ENCODE peak calls at places on chromosomes 11 and 22, in ten cellular contexts. E is A549, Z is HFF-Myc, P is astrocyte, M is cardiac muscle cell, I is lower lobe of right lung, L is Peyer's patch, U is psoas muscle, W is SK-N-SH, F is AG04450. T is an unnamed sample.
A peak's percentile ranks its signal among the peaks of the same experiment; 100 is the strongest.

GRCh38 chr22:45067731-45068130 is 57.9 kb upstream of the PHF21B start:
- DNase-seq in E (no peak), Z (no peak), P (peak; percentile 6), M (no peak), I (no peak), L (no peak), U (no peak), W (no peak), F (no peak), T (no peak)

GRCh38 chr11:118610220-118610772 is 2.9 kb downstream of the PHLDB1 start:
- DNase-seq in E (no peak), Z (no peak), P (no peak), M (no peak), I (no peak), L (peak; percentile 56), U (no peak), W (no peak), F (no peak), T (peak; percentile 75)

GRCh38 chr11:119320593-119321524 is 3.9 kb upstream of the MCAM start:
- DNase-seq in E (no peak), Z (no peak), P (peak; percentile 48), M (peak; percentile 65), I (peak; percentile 64), L (peak; percentile 68), U (peak; percentile 70), W (no peak), F (no peak), T (peak; percentile 92)

GRCh38 chr11:34680918-34681554 is 60.1 kb downstream of the EHF start:
- DNase-seq in E (peak; percentile 71), Z (peak; percentile 53), P (peak; percentile 33), M (no peak), I (no peak), L (no peak), U (no peak), W (no peak), F (peak; percentile 4), T (no peak)

GRCh38 chr11:45625611-45626010 is 39.8 kb downstream of the CHST1 start:
- DNase-seq in E (no peak), Z (no peak), P (no peak), M (no peak), I (no peak), L (no peak), U (no peak), W (no peak), F (no peak), T (no peak)

GRCh38 chr11:47991266-47991830 is 11.0 kb downstream of the PTPRJ start:
- DNase-seq in E (no peak), Z (no peak), P (peak; percentile 56), M (peak; percentile 85), I (peak; percentile 55), L (no peak), U (peak; percentile 69), W (no peak), F (no peak), T (peak; percentile 41)

GRCh38 chr22:44102121-44102520 is 78.0 kb downstream of the PARVB start:
- DNase-seq in E (no peak), Z (no peak), P (no peak), M (no peak), I (no peak), L (no peak), U (peak; percentile 8), W (no peak), F (no peak), T (no peak)

GRCh38 chr11:19493446-19493845 is 219.2 kb upstream of the NAV2 start:
- DNase-seq in E (no peak), Z (no peak), P (no peak), M (no peak), I (no peak), L (no peak), U (no peak), W (no peak), F (no peak), T (no peak)

DNA sequence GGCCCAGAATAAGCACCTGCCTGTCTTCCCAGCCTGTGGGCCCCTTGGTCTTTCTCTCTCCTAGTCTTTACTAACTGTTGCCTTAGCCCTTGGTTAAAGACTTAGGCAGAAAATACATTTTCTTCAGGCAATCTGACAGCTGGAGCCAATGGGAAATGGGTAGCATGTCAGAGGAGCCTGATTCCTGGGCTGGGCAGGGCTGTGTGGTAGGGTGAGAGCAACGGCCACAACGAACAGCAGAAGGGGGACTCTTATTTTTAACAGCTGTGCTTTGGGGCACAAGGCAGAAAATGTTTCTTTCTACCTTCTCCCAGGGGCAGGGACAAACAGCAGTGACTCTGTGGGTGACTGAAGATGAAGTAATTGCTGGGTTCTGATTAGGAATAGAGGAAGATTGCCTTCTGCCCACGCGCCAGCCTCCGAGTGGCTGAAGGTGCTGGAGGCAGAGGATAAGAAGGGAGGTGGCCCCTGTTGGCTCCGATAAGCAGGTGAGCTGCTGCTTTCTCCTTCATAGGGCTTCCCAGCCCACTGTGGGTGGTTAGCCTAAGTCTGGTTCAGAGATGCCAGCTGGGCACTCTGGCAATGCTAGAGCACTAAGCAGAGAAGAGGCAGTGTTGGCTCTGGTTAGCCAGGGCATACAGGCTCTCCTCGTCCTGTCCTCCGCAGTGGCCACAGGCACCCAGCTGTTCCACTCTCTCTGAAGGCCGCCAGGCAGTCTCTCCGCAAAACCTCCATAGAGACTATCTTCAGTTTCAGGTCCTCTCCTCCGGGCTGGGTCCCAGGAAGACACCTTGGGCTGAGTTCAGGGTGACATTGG is 1.5 kb downstream of the YPEL4 start:
- DNase-seq in E (no peak), Z (no peak), P (no peak), M (peak; percentile 26), I (peak; percentile 65), L (no peak), U (no peak), W (peak; percentile 47), F (no peak), T (peak; percentile 40)
- H3K4me3 ChIP-seq in E (no peak overlapping the region), Z (peak overlapping the region; percentile 32), P (no peak overlapping the region), M (peak overlapping the region; percentile 3), I (peak overlapping the region; percentile 54), L (no peak overlapping the region), U (no peak overlapping the region), W (no peak overlapping the region), F (peak overlapping the region; percentile 69), T (peak overlapping the region; percentile 54)

GRCh38 chr11:123407996-123408597 is 22.0 kb upstream of the GRAMD1B start:
- DNase-seq in E (no peak), Z (no peak), P (no peak), M (no peak), I (no peak), L (no peak), U (no peak), W (no peak), F (no peak), T (no peak)

GRCh38 chr11:123404626-123405025 is 25.4 kb upstream of the GRAMD1B start:
- DNase-seq in E (no peak), Z (no peak), P (no peak), M (peak; percentile 35), I (no peak), L (no peak), U (no peak), W (no peak), F (no peak), T (no peak)

GRCh38 chr11:123407124-123407995 is 22.7 kb upstream of the GRAMD1B start:
- DNase-seq in E (peak; percentile 51), Z (peak; percentile 35), P (peak; percentile 47), M (peak; percentile 88), I (no peak), L (peak; percentile 62), U (peak; percentile 59), W (peak; percentile 57), F (peak; percentile 29), T (peak; percentile 69)

GRCh38 chr11:123405123-123405592 is 24.9 kb upstream of the GRAMD1B start:
- DNase-seq in E (no peak), Z (no peak), P (no peak), M (peak; percentile 96), I (no peak), L (no peak), U (no peak), W (no peak), F (no peak), T (peak; percentile 36)

GRCh38 chr11:123406441-123407123 is 23.5 kb upstream of the GRAMD1B start:
- DNase-seq in E (no peak), Z (no peak), P (no peak), M (no peak), I (no peak), L (no peak), U (no peak), W (no peak), F (no peak), T (no peak)
- H3K4me3 ChIP-seq in E (no peak overlapping the region), Z (no peak overlapping the region), P (no peak overlapping the region), M (peak overlapping the region; percentile 10), I (no peak overlapping the region), L (no peak overlapping the region), U (no peak overlapping the region), W (no peak overlapping the region), F (no peak overlapping the region), T (no peak overlapping the region)

GRCh38 chr11:66411323-66411722 is 9.5 kb upstream of the NPAS4 start:
- DNase-seq in E (no peak), Z (no peak), P (no peak), M (no peak), I (no peak), L (no peak), U (no peak), W (no peak), F (no peak), T (no peak)

GRCh38 chr11:66410191-66410590 is 10.6 kb upstream of the NPAS4 start:
- DNase-seq in E (no peak), Z (no peak), P (no peak), M (no peak), I (no peak), L (no peak), U (no peak), W (no peak), F (no peak), T (no peak)

GRCh38 chr11:66409226-66409625 is 11.6 kb upstream of the NPAS4 start:
- DNase-seq in E (no peak), Z (no peak), P (no peak), M (no peak), I (no peak), L (no peak), U (no peak), W (no peak), F (no peak), T (no peak)

GRCh38 chr11:66407651-66408050 is 13.2 kb upstream of the NPAS4 start:
- DNase-seq in E (no peak), Z (no peak), P (no peak), M (no peak), I (no peak), L (no peak), U (no peak), W (no peak), F (no peak), T (no peak)

DNA sequence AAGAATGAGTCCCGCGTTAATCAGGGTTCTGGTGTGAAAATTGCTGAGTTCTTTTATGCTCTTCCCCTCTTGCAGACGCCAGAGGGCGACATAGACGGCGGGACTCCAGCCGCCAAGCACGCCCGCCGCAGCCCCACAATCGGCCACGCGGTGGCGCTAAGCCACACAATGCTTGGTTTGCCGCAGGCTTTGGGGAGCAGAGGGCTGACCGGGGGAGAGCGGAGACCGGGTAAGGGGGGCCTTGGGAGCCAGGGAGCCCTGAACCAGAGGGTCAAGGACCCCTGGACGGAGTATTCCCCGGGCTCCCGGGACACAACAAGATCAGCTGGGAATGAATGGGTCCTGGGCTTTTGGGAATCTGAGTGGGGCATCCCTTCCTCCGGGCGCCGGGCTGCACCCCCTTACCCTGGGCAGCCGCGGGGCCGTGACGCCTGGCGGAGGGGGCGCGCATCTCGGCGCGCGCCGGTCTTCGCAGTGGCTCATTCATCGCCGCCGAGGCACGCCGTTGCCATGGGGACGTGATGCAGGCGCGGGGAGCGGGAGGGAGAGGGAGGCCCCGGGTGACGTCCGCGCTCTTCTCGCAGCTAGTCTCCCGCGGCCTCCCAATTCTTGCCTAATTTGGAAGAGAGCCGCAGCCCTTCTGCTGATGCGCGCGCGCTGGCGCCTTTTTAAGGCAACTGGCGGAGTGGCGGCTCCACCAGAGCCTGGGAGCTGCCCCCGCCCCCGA is 12.2 kb upstream of the NPAS4 start:
- DNase-seq in E (peak; percentile 91), Z (peak; percentile 53), P (peak; percentile 82), M (peak; percentile 99), I (peak; percentile 91), L (peak; percentile 92), U (peak; percentile 93), W (peak; percentile 95), F (peak; percentile 84), T (peak; percentile 99)
- H3K4me3 ChIP-seq in E (peak overlapping the region; percentile 47), Z (peak overlapping the region; percentile 39), P (peak overlapping the region; percentile 60), M (peak overlapping the region; percentile 53), I (peak overlapping the region; percentile 44), L (peak overlapping the region; percentile 47), U (peak overlapping the region; percentile 59), W (peak overlapping the region; percentile 68), F (peak overlapping the region; percentile 59), T (peak overlapping the region; percentile 56)

DNA sequence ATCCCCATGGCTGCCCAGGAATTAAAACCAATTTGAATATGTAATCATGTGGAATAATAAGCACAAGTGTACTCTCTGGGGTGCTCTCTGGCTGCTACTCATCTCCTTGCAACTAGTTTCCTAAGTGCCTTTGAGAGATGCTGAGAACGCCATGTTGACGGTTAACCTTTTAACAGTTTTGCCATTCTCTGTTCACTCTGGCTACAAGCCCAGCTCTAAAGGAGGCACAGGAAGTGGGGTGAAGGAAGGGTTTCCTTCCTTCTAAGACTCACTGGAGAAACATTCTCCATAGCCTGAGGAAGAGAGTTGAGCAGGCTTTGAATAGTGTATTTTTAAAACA is 122.0 kb upstream of the ZC3H12C start:
- DNase-seq in E (no peak), Z (peak; percentile 16), P (peak; percentile 68), M (peak; percentile 13), I (no peak), L (no peak), U (no peak), W (no peak), F (no peak), T (no peak)
- H3K4me3 ChIP-seq in E (no peak overlapping the region), Z (no peak overlapping the region), P (peak overlapping the region; percentile 8), M (no peak overlapping the region), I (no peak overlapping the region), L (no peak overlapping the region), U (no peak overlapping the region), W (peak overlapping the region; percentile 1), F (no peak overlapping the region), T (no peak overlapping the region)

T was measured in H7.